ENCODE peak calls at places on chromosome 16, in four cellular contexts. L is activated CD8-positive, alpha-beta memory T cell treated with anti-CD3 and anti-CD28 coated beads, Interleukin-2, amount 50 U/mL, for 48 hours; O is stimulated activated CD4-positive, alpha-beta T cell treated with anti-CD3 and anti-CD28 coated beads, Interleukin-1b, Interleukin-23, amount 100 ng/mL, for 24 hours; V is HTR-8/SVneo. D is an unnamed sample.

GRCh38 chr16:11245222-11245737 is 10.7 kb downstream of the SOCS1 start:
- DNase-seq in L (no peak), O (no peak), V (no peak), D (no peak)

GRCh38 chr16:3652373-3653037 is 2.0 kb upstream of the DNASE1 start:
- DNase-seq in L (peak), O (no peak), V (no peak), D (no peak)

GRCh38 chr16:82761858-82762257 is 135.1 kb downstream of the CDH13 start:
- DNase-seq in L (no peak), O (no peak), V (no peak), D (no peak)

GRCh38 chr16:71230122-71230845 is at the start of gene HYDIN:
- DNase-seq in L (peak), O (no peak), V (peak), D (no peak)

GRCh38 chr16:56950881-56951771 is 10.6 kb upstream of the CETP start:
- DNase-seq in L (peak), O (peak), V (peak), D (no peak)

GRCh38 chr16:11016993-11017392 is 72.6 kb downstream of the CLEC16A start:
- DNase-seq in L (peak), O (no peak), V (peak), D (no peak)

GRCh38 chr16:25051446-25052160 is 36.4 kb upstream of the ARHGAP17 start:
- DNase-seq in L (no peak), O (no peak), V (no peak), D (no peak)

GRCh38 chr16:2236362-2237075 is at the start of gene DNASE1L2:
- DNase-seq in L (peak), O (no peak), V (no peak), D (no peak)

GRCh38 chr16:67030221-67030962 is 1.4 kb downstream of the CBFB start:
- DNase-seq in L (peak), O (no peak), V (no peak), D (no peak)

GRCh38 chr16:17718495-17718894 is 247.7 kb upstream of the XYLT1 start:
- DNase-seq in L (no peak), O (no peak), V (no peak), D (no peak)

GRCh38 chr16:65500007-65500406 is 378.1 kb upstream of the CDH11 start:
- DNase-seq in L (no peak), O (no peak), V (no peak), D (no peak)

GRCh38 chr16:88446736-88447135 is 6.3 kb upstream of the ZFPM1 start:
- DNase-seq in L (no peak), O (no peak), V (no peak), D (no peak)

GRCh38 chr16:68752602-68753001 is 15.5 kb downstream of the CDH1 start:
- DNase-seq in L (peak), O (no peak), V (no peak), D (no peak)

GRCh38 chr16:67841816-67842508 is at the start of gene THAP11:
- DNase-seq in L (peak), O (peak), V (peak), D (peak)

GRCh38 chr16:21300309-21301167 is 22.4 kb upstream of the CRYM start:
- DNase-seq in L (no peak), O (peak), V (peak), D (peak)

GRCh38 chr16:78461496-78461938 is 362.1 kb downstream of the WWOX start:
- DNase-seq in L (no peak), O (no peak), V (no peak), D (no peak)

GRCh38 chr16:22192261-22193133 is 13.6 kb upstream of the EEF2K start:
- DNase-seq in L (peak), O (no peak), V (no peak), D (peak)

GRCh38 chr16:555528-556478 is 4.4 kb upstream of the PRR35 start:
- DNase-seq in L (no peak), O (no peak), V (no peak), D (no peak)

GRCh38 chr16:22898874-22899348 is 84.9 kb downstream of the HS3ST2 start:
- DNase-seq in L (peak), O (peak), V (no peak), D (peak)

GRCh38 chr16:11349599-11350276 is 4.5 kb downstream of the RMI2 start:
- DNase-seq in L (no peak), O (no peak), V (no peak), D (peak)

GRCh38 chr16:83338941-83339340 is 468.8 kb upstream of the HSBP1 start:
- DNase-seq in L (no peak), O (no peak), V (peak), D (no peak)

GRCh38 chr16:12195296-12195695 is 218.8 kb downstream of the SNX29 start:
- DNase-seq in L (no peak), O (no peak), V (no peak), D (no peak)

GRCh38 chr16:67278773-67279295 is 498 bp upstream of the PLEKHG4 start:
- DNase-seq in L (peak), O (peak), V (no peak), D (no peak)

GRCh38 chr16:1363501-1364041 is 11.8 kb downstream of the GNPTG start:
- DNase-seq in L (peak), O (peak), V (peak), D (no peak)

GRCh38 chr16:66508261-66508913 is 41.5 kb downstream of the TK2 start:
- DNase-seq in L (no peak), O (no peak), V (no peak), D (no peak)

GRCh38 chr16:68370921-68371651 is 60.3 kb downstream of the PRMT7 start:
- DNase-seq in L (no peak), O (no peak), V (no peak), D (no peak)

GRCh38 chr16:57627184-57627871 is 1.1 kb upstream of the ADGRG1 start:
- DNase-seq in L (no peak), O (no peak), V (peak), D (no peak)